ENCODE peak calls at places on chromosomes 13 and 19, in five cellular contexts. One of them, this sample, is unnamed.

GRCh38 chr13:23560571-23561089 is 9.6 kb upstream of the TNFRSF19 start:
- DNase-seq in endothelial cell of umbilical vein: no peak
- DNase-seq in breast epithelium: no peak
- DNase-seq in GM23338: no peak
- DNase-seq in transverse colon: no peak
- DNase-seq in this sample: no peak

GRCh38 chr13:27549406-27549981 is 70.8 kb downstream of the LNX2 start:
- DNase-seq in endothelial cell of umbilical vein: no peak
- DNase-seq in breast epithelium: no peak
- DNase-seq in GM23338: no peak
- DNase-seq in transverse colon: peak; percentile 82
- DNase-seq in this sample: no peak

GRCh38 chr13:45784755-45785675 is 66.5 kb downstream of the SIAH3 start:
- DNase-seq in endothelial cell of umbilical vein: no peak
- DNase-seq in breast epithelium: no peak
- DNase-seq in GM23338: no peak
- DNase-seq in transverse colon: no peak
- DNase-seq in this sample: no peak

GRCh38 chr13:95676100-95676774 is 702 bp upstream of the DNAJC3 start:
- DNase-seq in endothelial cell of umbilical vein: peak; percentile 71
- DNase-seq in breast epithelium: no peak
- DNase-seq in GM23338: peak; percentile 77
- DNase-seq in transverse colon: peak; percentile 40
- DNase-seq in this sample: peak; percentile 55

GRCh38 chr13:46728777-46729176 is 68.2 kb downstream of the ESD start:
- DNase-seq in endothelial cell of umbilical vein: no peak
- DNase-seq in breast epithelium: no peak
- DNase-seq in GM23338: peak; percentile 78
- DNase-seq in transverse colon: no peak
- DNase-seq in this sample: peak; percentile 20

GRCh38 chr13:40061466-40062450 is 406.3 kb downstream of the COG6 start:
- DNase-seq in endothelial cell of umbilical vein: no peak
- DNase-seq in breast epithelium: no peak
- DNase-seq in GM23338: no peak
- DNase-seq in transverse colon: no peak
- DNase-seq in this sample: no peak

GRCh38 chr13:47801555-47801954 is 199.5 kb downstream of the SUCLA2 start:
- DNase-seq in endothelial cell of umbilical vein: no peak
- DNase-seq in breast epithelium: no peak
- DNase-seq in GM23338: no peak
- DNase-seq in transverse colon: no peak
- DNase-seq in this sample: no peak

GRCh38 chr19:6246174-6247006 is 33.4 kb downstream of the MLLT1 start:
- DNase-seq in endothelial cell of umbilical vein: no peak
- DNase-seq in breast epithelium: no peak
- DNase-seq in GM23338: no peak
- DNase-seq in transverse colon: no peak
- DNase-seq in this sample: no peak

GRCh38 chr13:98853791-98854191 is 101.3 kb upstream of the SLC15A1 start:
- DNase-seq in endothelial cell of umbilical vein: no peak
- DNase-seq in breast epithelium: no peak
- DNase-seq in GM23338: no peak
- DNase-seq in transverse colon: peak; percentile 57
- DNase-seq in this sample: no peak

GRCh38 chr13:48403151-48403631 is 9.7 kb downstream of the LPAR6 start:
- DNase-seq in endothelial cell of umbilical vein: no peak
- DNase-seq in breast epithelium: no peak
- DNase-seq in GM23338: no peak
- DNase-seq in transverse colon: no peak
- DNase-seq in this sample: no peak

GRCh38 chr19:42176990-42177685 is 40.3 kb downstream of the DEDD2 start:
- DNase-seq in endothelial cell of umbilical vein: peak; percentile 60
- DNase-seq in breast epithelium: peak; percentile 61
- DNase-seq in GM23338: peak; percentile 90
- DNase-seq in transverse colon: peak; percentile 66
- DNase-seq in this sample: peak; percentile 62

GRCh38 chr13:47933688-47934011 is 67.4 kb downstream of the SUCLA2 start:
- DNase-seq in endothelial cell of umbilical vein: no peak
- DNase-seq in breast epithelium: no peak
- DNase-seq in GM23338: no peak
- DNase-seq in transverse colon: no peak
- DNase-seq in this sample: peak; percentile 61

GRCh38 chr19:3304871-3305423 is 61.4 kb upstream of the NFIC start:
- DNase-seq in endothelial cell of umbilical vein: peak; percentile 71
- DNase-seq in breast epithelium: peak; percentile 79
- DNase-seq in GM23338: peak; percentile 87
- DNase-seq in transverse colon: peak; percentile 78
- DNase-seq in this sample: peak; percentile 43

GRCh38 chr13:18949489-18949761 is 232.2 kb downstream of the TUBA3C start:
- DNase-seq in endothelial cell of umbilical vein: no peak
- DNase-seq in breast epithelium: no peak
- DNase-seq in GM23338: no peak
- DNase-seq in transverse colon: no peak
- DNase-seq in this sample: no peak

GRCh38 chr13:93182406-93182805 is 44.2 kb upstream of the GPC6 start:
- DNase-seq in endothelial cell of umbilical vein: no peak
- DNase-seq in breast epithelium: no peak
- DNase-seq in GM23338: no peak
- DNase-seq in transverse colon: no peak
- DNase-seq in this sample: no peak

GRCh38 chr13:51579676-51580075 is 4.6 kb upstream of the WDFY2 start:
- DNase-seq in endothelial cell of umbilical vein: no peak
- DNase-seq in breast epithelium: no peak
- DNase-seq in GM23338: no peak
- DNase-seq in transverse colon: no peak
- DNase-seq in this sample: no peak

GRCh38 chr13:113041293-113041690 is 64.3 kb upstream of the F7 start:
- DNase-seq in endothelial cell of umbilical vein: no peak
- DNase-seq in breast epithelium: no peak
- DNase-seq in GM23338: no peak
- DNase-seq in transverse colon: no peak
- DNase-seq in this sample: no peak

GRCh38 chr13:46101488-46102289 is 3.1 kb downstream of the CPB2 start:
- DNase-seq in endothelial cell of umbilical vein: no peak
- DNase-seq in breast epithelium: no peak
- DNase-seq in GM23338: no peak
- DNase-seq in transverse colon: no peak
- DNase-seq in this sample: no peak

GRCh38 chr19:2371656-2372055 is 11.6 kb downstream of the TMPRSS9 start:
- DNase-seq in endothelial cell of umbilical vein: no peak
- DNase-seq in breast epithelium: no peak
- DNase-seq in GM23338: no peak
- DNase-seq in transverse colon: no peak
- DNase-seq in this sample: no peak

GRCh38 chr19:18972301-18972831 is 31.3 kb upstream of the HOMER3 start:
- DNase-seq in endothelial cell of umbilical vein: peak; percentile 79
- DNase-seq in breast epithelium: no peak
- DNase-seq in GM23338: no peak
- DNase-seq in transverse colon: no peak
- DNase-seq in this sample: peak; percentile 82

GRCh38 chr13:87274209-87274819 is 396.9 kb upstream of the SLITRK5 start:
- DNase-seq in endothelial cell of umbilical vein: no peak
- DNase-seq in breast epithelium: no peak
- DNase-seq in GM23338: peak; percentile 89
- DNase-seq in transverse colon: peak; percentile 17
- DNase-seq in this sample: peak; percentile 1

GRCh38 chr19:7575426-7576040 is 20.1 kb upstream of the CAMSAP3 start:
- DNase-seq in endothelial cell of umbilical vein: no peak
- DNase-seq in breast epithelium: no peak
- DNase-seq in GM23338: no peak
- DNase-seq in transverse colon: no peak
- DNase-seq in this sample: peak; percentile 30

GRCh38 chr13:84844473-84844872 is 954.7 kb downstream of the SLITRK6 start:
- DNase-seq in endothelial cell of umbilical vein: no peak
- DNase-seq in breast epithelium: no peak
- DNase-seq in GM23338: peak; percentile 53
- DNase-seq in transverse colon: no peak
- DNase-seq in this sample: no peak

GRCh38 chr13:24630121-24630520 is 50.1 kb upstream of the ATP12A start:
- DNase-seq in endothelial cell of umbilical vein: no peak
- DNase-seq in breast epithelium: no peak
- DNase-seq in GM23338: no peak
- DNase-seq in transverse colon: no peak
- DNase-seq in this sample: no peak

GRCh38 chr13:26895081-26895807 is 134.7 kb upstream of the GPR12 start:
- DNase-seq in endothelial cell of umbilical vein: no peak
- DNase-seq in breast epithelium: no peak
- DNase-seq in GM23338: peak; percentile 56
- DNase-seq in transverse colon: no peak
- DNase-seq in this sample: no peak

GRCh38 chr13:56019606-56020005 is 1121.1 kb upstream of the PRR20A start:
- DNase-seq in endothelial cell of umbilical vein: no peak
- DNase-seq in breast epithelium: no peak
- DNase-seq in GM23338: no peak
- DNase-seq in transverse colon: no peak
- DNase-seq in this sample: no peak

GRCh38 chr13:113208424-113209335 is at the start of gene PCID2:
- DNase-seq in endothelial cell of umbilical vein: peak; percentile 85
- DNase-seq in breast epithelium: peak; percentile 87
- DNase-seq in GM23338: peak; percentile 96
- DNase-seq in transverse colon: peak; percentile 91
- DNase-seq in this sample: peak; percentile 90

GRCh38 chr13:28532226-28533048 is 37.5 kb upstream of the FLT1 start:
- DNase-seq in endothelial cell of umbilical vein: peak; percentile 69
- DNase-seq in breast epithelium: no peak
- DNase-seq in GM23338: peak; percentile 72
- DNase-seq in transverse colon: no peak
- DNase-seq in this sample: no peak

DNA sequence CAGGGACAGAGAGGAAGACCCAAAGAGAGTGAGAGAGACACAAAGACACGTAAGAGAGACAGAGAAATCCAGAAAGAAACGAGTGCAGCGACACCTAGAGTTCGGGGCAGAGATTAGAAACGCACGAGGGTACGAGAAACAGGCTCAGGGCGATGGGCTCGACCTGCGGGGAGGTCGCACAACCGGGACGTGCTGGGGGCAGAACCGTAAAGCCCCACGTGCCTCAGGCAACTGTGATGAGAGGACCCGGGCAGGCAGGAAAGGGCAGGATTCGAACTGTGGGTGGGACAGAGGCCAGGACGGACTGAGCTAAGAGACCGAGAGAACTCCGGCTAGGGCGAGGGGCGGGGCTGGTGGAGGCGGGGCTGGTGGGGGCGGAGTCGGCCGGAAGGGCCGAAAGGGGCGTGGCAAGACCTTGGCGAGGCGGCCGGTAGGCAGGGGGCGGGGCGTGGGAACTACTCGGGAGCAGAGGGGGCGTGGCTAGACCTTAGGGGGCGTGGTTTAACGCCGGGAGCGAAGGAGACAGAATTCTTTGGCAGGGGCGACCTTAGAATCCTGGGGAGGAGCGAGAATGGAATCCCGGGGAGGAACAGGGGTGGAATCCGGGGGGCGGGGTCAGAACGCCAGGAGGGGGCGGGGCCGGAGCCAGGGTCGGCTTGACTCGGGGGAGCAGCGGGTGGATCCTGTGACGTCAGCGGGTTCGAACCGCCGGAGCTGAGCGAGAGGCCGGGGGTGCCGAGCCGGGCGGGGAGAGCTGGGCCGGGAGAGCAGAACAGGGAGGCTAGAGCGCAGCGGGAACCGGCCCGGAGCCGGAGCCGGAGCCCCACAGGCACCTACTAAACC is at the start of gene NECTIN2:
- DNase-seq in endothelial cell of umbilical vein: peak; percentile 99
- DNase-seq in breast epithelium: peak; percentile 100
- DNase-seq in GM23338: peak; percentile 99
- DNase-seq in transverse colon: peak; percentile 100
- DNase-seq in this sample: peak; percentile 92
- TF ChIP-seq POLR2AphosphoS5 in endothelial cell of umbilical vein: peak; percentile 64
- TF ChIP-seq POLR2AphosphoS5 in breast epithelium: peak; percentile 91
- TF ChIP-seq POLR2AphosphoS5 in GM23338: peak; percentile 58
- TF ChIP-seq POLR2AphosphoS5 in transverse colon: peak; percentile 93
- TF ChIP-seq POLR2AphosphoS5 in this sample: no peak

DNA sequence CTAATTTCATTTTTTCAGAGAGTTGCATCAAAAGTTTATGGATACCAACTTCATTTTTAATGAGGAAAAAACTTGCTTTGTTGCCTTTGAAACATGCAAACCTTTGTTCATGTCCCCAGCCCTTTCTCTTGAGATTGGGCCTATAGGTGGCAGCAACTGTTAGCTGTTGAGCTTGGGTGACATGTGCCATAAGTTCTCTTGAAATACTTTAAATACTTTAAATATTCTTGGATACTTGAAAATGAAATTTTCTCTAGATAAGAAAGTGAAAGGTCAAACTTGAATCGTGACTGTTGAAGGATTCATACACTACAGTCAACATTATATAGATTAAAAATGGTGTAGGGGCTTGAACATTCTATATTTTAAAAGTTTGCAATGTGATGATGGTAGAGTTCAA is 294.9 kb downstream of the NDFIP2 start:
- DNase-seq in endothelial cell of umbilical vein: peak; percentile 87
- DNase-seq in breast epithelium: no peak
- DNase-seq in GM23338: peak; percentile 73
- DNase-seq in transverse colon: peak; percentile 36
- DNase-seq in this sample: peak; percentile 71
- TF ChIP-seq CTCF in endothelial cell of umbilical vein: peak; percentile 67
- TF ChIP-seq CTCF in breast epithelium: no peak
- TF ChIP-seq CTCF in GM23338: peak; percentile 87
- TF ChIP-seq CTCF in transverse colon: peak; percentile 55
- TF ChIP-seq CTCF in this sample: peak; percentile 23

GRCh38 chr13:43171489-43171888 is 148.1 kb downstream of the DNAJC15 start:
- DNase-seq in endothelial cell of umbilical vein: no peak
- DNase-seq in breast epithelium: no peak
- DNase-seq in GM23338: no peak
- DNase-seq in transverse colon: no peak
- DNase-seq in this sample: no peak

GRCh38 chr13:43167058-43167457 is 143.7 kb downstream of the DNAJC15 start:
- DNase-seq in endothelial cell of umbilical vein: no peak
- DNase-seq in breast epithelium: no peak
- DNase-seq in GM23338: no peak
- DNase-seq in transverse colon: no peak
- DNase-seq in this sample: no peak

DNA sequence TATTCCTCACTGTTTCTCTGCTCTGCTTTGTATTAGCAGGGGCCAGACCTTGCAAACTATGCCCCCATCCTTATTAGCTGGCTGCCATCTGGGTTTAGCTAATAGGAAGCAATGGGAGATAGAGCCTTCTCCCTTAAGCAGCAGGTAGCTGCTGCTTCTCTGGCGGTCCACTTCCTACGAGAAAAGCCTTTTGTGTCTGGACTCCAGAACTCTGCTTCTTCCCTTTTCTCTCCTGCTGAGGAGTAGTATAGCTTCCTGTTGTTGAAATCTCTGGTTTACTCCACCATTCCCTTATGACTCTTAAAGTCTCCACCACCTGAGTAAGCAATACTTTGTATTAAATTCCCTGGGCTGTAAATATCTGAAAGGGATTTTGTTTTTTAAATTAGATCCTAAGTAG is 147.1 kb downstream of the DNAJC15 start:
- DNase-seq in endothelial cell of umbilical vein: no peak
- DNase-seq in breast epithelium: no peak
- DNase-seq in GM23338: peak; percentile 27
- DNase-seq in transverse colon: no peak
- DNase-seq in this sample: no peak
- H3K27ac ChIP-seq in endothelial cell of umbilical vein: no peak overlapping the region
- H3K27ac ChIP-seq in breast epithelium: no peak overlapping the region
- H3K27ac ChIP-seq in GM23338: no peak overlapping the region
- H3K27ac ChIP-seq in transverse colon: no peak overlapping the region
- H3K27ac ChIP-seq in this sample: no peak overlapping the region

GRCh38 chr13:105432408-105432807 is 1103.1 kb downstream of the EFNB2 start:
- DNase-seq in endothelial cell of umbilical vein: no peak
- DNase-seq in breast epithelium: no peak
- DNase-seq in GM23338: no peak
- DNase-seq in transverse colon: no peak
- DNase-seq in this sample: no peak

GRCh38 chr13:105428816-105429215 is 1106.6 kb downstream of the EFNB2 start:
- DNase-seq in endothelial cell of umbilical vein: no peak
- DNase-seq in breast epithelium: no peak
- DNase-seq in GM23338: no peak
- DNase-seq in transverse colon: no peak
- DNase-seq in this sample: no peak

GRCh38 chr13:105426454-105426853 is 1109.0 kb downstream of the EFNB2 start:
- DNase-seq in endothelial cell of umbilical vein: no peak
- DNase-seq in breast epithelium: no peak
- DNase-seq in GM23338: no peak
- DNase-seq in transverse colon: no peak
- DNase-seq in this sample: no peak
- TF ChIP-seq POLR2AphosphoS5 in endothelial cell of umbilical vein: no peak
- TF ChIP-seq POLR2AphosphoS5 in breast epithelium: no peak
- TF ChIP-seq POLR2AphosphoS5 in GM23338: no peak
- TF ChIP-seq POLR2AphosphoS5 in transverse colon: no peak
- TF ChIP-seq POLR2AphosphoS5 in this sample: no peak